ENCODE peak calls at places on chromosomes 2 and 18, in four cellular contexts. One of them, this sample, is unnamed.

GRCh38 chr2:16139663-16140610 is 199.6 kb downstream of the MYCN start:
- DNase-seq in NT2/D1: no peak
- DNase-seq in CD8-positive, alpha-beta T cell: no peak
- DNase-seq in cardiac muscle cell: no peak
- DNase-seq in this sample: no peak

GRCh38 chr2:152477347-152478092 is 142.5 kb downstream of the FMNL2 start:
- DNase-seq in cardiac muscle cell: no peak
- DNase-seq in NT2/D1: no peak
- DNase-seq in CD8-positive, alpha-beta T cell: no peak
- DNase-seq in this sample: no peak

GRCh38 chr2:149490296-149490695 is 97.3 kb downstream of the MMADHC start:
- DNase-seq in NT2/D1: no peak
- DNase-seq in CD8-positive, alpha-beta T cell: no peak
- DNase-seq in cardiac muscle cell: no peak
- DNase-seq in this sample: no peak

GRCh38 chr2:222673273-222673672 is 1.8 kb downstream of the MOGAT1 start:
- DNase-seq in cardiac muscle cell: no peak
- DNase-seq in CD8-positive, alpha-beta T cell: no peak
- DNase-seq in NT2/D1: no peak
- DNase-seq in this sample: no peak

GRCh38 chr2:9110346-9110884 is 96.2 kb upstream of the ASAP2 start:
- DNase-seq in CD8-positive, alpha-beta T cell: no peak
- DNase-seq in cardiac muscle cell: no peak
- DNase-seq in NT2/D1: no peak
- DNase-seq in this sample: no peak

GRCh38 chr2:180656455-180656847 is 324.0 kb upstream of the UBE2E3 start:
- DNase-seq in CD8-positive, alpha-beta T cell: no peak
- DNase-seq in NT2/D1: no peak
- DNase-seq in cardiac muscle cell: no peak
- DNase-seq in this sample: no peak

GRCh38 chr2:207239754-207240494 is 74.2 kb upstream of the KLF7 start:
- DNase-seq in NT2/D1: no peak
- DNase-seq in cardiac muscle cell: no peak
- DNase-seq in CD8-positive, alpha-beta T cell: no peak
- DNase-seq in this sample: no peak

GRCh38 chr2:241111443-241111810 is 9.3 kb upstream of the MTERF4 start:
- DNase-seq in NT2/D1: no peak
- DNase-seq in cardiac muscle cell: no peak
- DNase-seq in CD8-positive, alpha-beta T cell: no peak
- DNase-seq in this sample: no peak

GRCh38 chr2:96838345-96839287 is 5.2 kb downstream of the ANKRD23 start:
- DNase-seq in cardiac muscle cell: no peak
- DNase-seq in NT2/D1: no peak
- DNase-seq in CD8-positive, alpha-beta T cell: no peak
- DNase-seq in this sample: no peak

GRCh38 chr2:36568533-36569246 is 29.3 kb downstream of the FEZ2 start:
- DNase-seq in CD8-positive, alpha-beta T cell: no peak
- DNase-seq in cardiac muscle cell: no peak
- DNase-seq in NT2/D1: no peak
- DNase-seq in this sample: no peak

GRCh38 chr2:6081542-6081872 is 389.3 kb downstream of the SOX11 start:
- DNase-seq in NT2/D1: no peak
- DNase-seq in CD8-positive, alpha-beta T cell: no peak
- DNase-seq in cardiac muscle cell: no peak
- DNase-seq in this sample: no peak

DNA sequence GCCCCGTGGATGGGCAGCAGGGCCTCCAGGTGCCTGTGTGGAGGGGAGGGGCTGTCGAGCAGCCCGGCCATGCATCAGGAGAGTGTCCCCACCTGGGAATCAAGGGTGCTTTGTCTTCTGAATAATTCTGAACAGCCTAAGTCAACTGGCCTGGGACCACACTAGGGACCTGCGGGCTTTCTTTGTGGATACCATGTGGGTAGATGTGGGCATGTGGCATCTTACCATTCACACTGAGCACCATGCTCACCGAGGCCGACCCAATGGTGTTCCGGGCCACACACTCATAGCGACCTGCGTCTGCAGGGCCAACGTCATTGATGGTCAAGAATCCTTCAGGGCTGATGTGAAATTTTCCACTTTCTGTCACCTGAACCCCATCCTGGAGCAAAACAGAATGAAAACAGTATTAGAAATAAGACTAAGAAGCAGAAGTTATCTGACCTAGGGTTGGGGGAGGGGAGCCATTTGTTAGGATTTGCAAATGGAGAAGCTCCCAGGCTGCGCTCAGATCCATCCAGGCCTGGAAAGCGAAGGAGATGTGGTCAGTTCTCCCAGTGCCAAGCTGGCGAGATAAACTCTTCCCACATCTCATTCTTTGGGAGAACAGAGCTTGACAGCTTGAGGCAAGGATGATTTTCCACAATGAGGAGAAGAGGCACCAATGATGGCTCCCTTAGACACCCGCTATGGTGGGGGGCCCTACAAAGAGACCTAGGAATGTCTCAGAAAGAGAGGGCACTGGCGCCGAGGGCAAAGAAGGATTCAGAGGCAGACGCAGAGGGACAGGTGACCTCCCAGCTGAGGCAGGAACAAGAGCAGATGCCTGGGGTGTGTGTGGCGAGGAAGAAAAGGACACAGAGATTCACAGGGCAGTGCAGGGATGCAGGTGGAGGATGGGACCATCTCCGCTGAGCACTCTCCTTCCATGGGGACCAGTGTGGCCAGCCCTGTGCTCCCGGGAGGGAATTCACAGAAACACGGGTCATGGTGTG is 83.4 kb downstream of the PXDN start:
- DNase-seq in CD8-positive, alpha-beta T cell: no peak
- DNase-seq in NT2/D1: no peak
- DNase-seq in cardiac muscle cell: no peak
- DNase-seq in this sample: no peak
- H3K36me3 ChIP-seq in CD8-positive, alpha-beta T cell: no peaks in the 10 kb centered on the region
- H3K36me3 ChIP-seq in NT2/D1: peaks cover 71% of the 10 kb centered on the region
- H3K36me3 ChIP-seq in cardiac muscle cell: peaks cover 35% of the 10 kb centered on the region
- H3K36me3 ChIP-seq in this sample: peaks cover 24% of the 10 kb centered on the region

GRCh38 chr2:85323351-85323987 is 4.3 kb downstream of the TGOLN2 start:
- DNase-seq in cardiac muscle cell: no peak
- DNase-seq in NT2/D1: no peak
- DNase-seq in CD8-positive, alpha-beta T cell: no peak
- DNase-seq in this sample: no peak

GRCh38 chr2:85319811-85320210 is 8.0 kb downstream of the TGOLN2 start:
- DNase-seq in NT2/D1: no peak
- DNase-seq in CD8-positive, alpha-beta T cell: no peak
- DNase-seq in cardiac muscle cell: no peak
- DNase-seq in this sample: no peak

GRCh38 chr2:85314884-85315242 is 12.9 kb downstream of the TGOLN2 start:
- DNase-seq in NT2/D1: no peak
- DNase-seq in CD8-positive, alpha-beta T cell: no peak
- DNase-seq in cardiac muscle cell: no peak
- DNase-seq in this sample: no peak

GRCh38 chr2:85318222-85319182 is 9.3 kb downstream of the TGOLN2 start:
- DNase-seq in CD8-positive, alpha-beta T cell: no peak
- DNase-seq in cardiac muscle cell: peak; percentile 50
- DNase-seq in NT2/D1: no peak
- DNase-seq in this sample: no peak
- H3K36me3 ChIP-seq in CD8-positive, alpha-beta T cell: peaks cover 47% of the 10 kb centered on the region
- H3K36me3 ChIP-seq in cardiac muscle cell: peaks cover 14% of the 10 kb centered on the region
- H3K36me3 ChIP-seq in NT2/D1: peaks cover 65% of the 10 kb centered on the region
- H3K36me3 ChIP-seq in this sample: peaks cover under 1% of the 10 kb centered on the region

GRCh38 chr18:12928149-12928548 is 19.7 kb upstream of the SEH1L start:
- DNase-seq in CD8-positive, alpha-beta T cell: no peak
- DNase-seq in NT2/D1: no peak
- DNase-seq in cardiac muscle cell: no peak
- DNase-seq in this sample: no peak
- H3K36me3 ChIP-seq in CD8-positive, alpha-beta T cell: no peaks in the 10 kb centered on the region
- H3K36me3 ChIP-seq in NT2/D1: no peaks in the 10 kb centered on the region
- H3K36me3 ChIP-seq in cardiac muscle cell: no peaks in the 10 kb centered on the region
- H3K36me3 ChIP-seq in this sample: no peaks in the 10 kb centered on the region

GRCh38 chr2:61214171-61214570 is 52.2 kb downstream of the C2orf74 start:
- DNase-seq in NT2/D1: no peak
- DNase-seq in cardiac muscle cell: no peak
- DNase-seq in CD8-positive, alpha-beta T cell: no peak
- DNase-seq in this sample: no peak
- H3K36me3 ChIP-seq in NT2/D1: peaks cover 21% of the 10 kb centered on the region
- H3K36me3 ChIP-seq in cardiac muscle cell: peaks cover 71% of the 10 kb centered on the region
- H3K36me3 ChIP-seq in CD8-positive, alpha-beta T cell: peaks cover 19% of the 10 kb centered on the region
- H3K36me3 ChIP-seq in this sample: peaks cover 4% of the 10 kb centered on the region

GRCh38 chr2:232723027-232723426 is 25.9 kb downstream of the GIGYF2 start:
- DNase-seq in CD8-positive, alpha-beta T cell: no peak
- DNase-seq in NT2/D1: no peak
- DNase-seq in cardiac muscle cell: no peak
- DNase-seq in this sample: no peak
- H3K36me3 ChIP-seq in CD8-positive, alpha-beta T cell: peaks cover 4% of the 10 kb centered on the region
- H3K36me3 ChIP-seq in NT2/D1: peaks cover 58% of the 10 kb centered on the region
- H3K36me3 ChIP-seq in cardiac muscle cell: peaks cover 18% of the 10 kb centered on the region
- H3K36me3 ChIP-seq in this sample: no peaks in the 10 kb centered on the region

DNA sequence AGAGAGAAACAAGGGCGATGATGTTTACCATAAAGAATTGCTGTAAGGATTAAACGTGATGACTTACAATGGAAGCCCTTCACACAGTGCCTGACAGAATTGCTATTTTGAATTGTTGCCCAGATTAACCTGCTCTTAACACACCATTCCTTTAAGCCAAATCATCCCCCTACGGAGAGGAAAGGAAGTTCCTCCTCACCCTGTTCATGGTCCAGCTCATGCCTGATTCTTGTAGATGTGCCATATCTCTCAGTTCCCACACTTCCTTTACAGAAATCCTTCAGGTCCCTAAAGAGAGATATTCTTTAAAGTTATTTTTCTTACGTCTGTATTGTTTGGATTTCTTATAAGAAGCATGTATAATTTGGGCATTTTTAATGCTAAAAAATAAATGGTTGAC is 127.5 kb upstream of the DAPL1 start:
- DNase-seq in NT2/D1: no peak
- DNase-seq in CD8-positive, alpha-beta T cell: no peak
- DNase-seq in cardiac muscle cell: no peak
- DNase-seq in this sample: no peak
- H3K36me3 ChIP-seq in NT2/D1: peaks cover 75% of the 10 kb centered on the region
- H3K36me3 ChIP-seq in CD8-positive, alpha-beta T cell: no peaks in the 10 kb centered on the region
- H3K36me3 ChIP-seq in cardiac muscle cell: peaks cover 25% of the 10 kb centered on the region
- H3K36me3 ChIP-seq in this sample: peaks cover 15% of the 10 kb centered on the region

This sample was measured in iPS DF 6.9.